ENCODE peak calls at places on chromosomes 7 and 10, in six cellular contexts. O is heart left ventricle; L is aorta; Y is suprapubic skin; W is IMR-90; B is CD8-positive, alpha-beta memory T cell. S is an unnamed sample. For H3K4me1, the result is how much of the 10 kb centered on the place peaks cover.

GRCh38 chr10:80856186-80856585 is 318.5 kb downstream of the SH2D4B start:
- DNase-seq in W (no peak), B (no peak), O (no peak), L (no peak), Y (no peak), S (no peak)

GRCh38 chr10:1556496-1556895 is 180.8 kb downstream of the ADARB2 start:
- DNase-seq in L (peak), O (no peak), B (no peak), Y (peak), W (no peak), S (no peak)

GRCh38 chr7:116528008-116528789 is 3.4 kb downstream of the CAV1 start:
- DNase-seq in O (peak), L (peak), Y (peak), B (no peak), W (peak), S (peak)

GRCh38 chr10:124703778-124704427 is 40.3 kb downstream of the FAM53B start:
- DNase-seq in W (no peak), L (peak), B (no peak), Y (no peak), O (peak), S (peak)

GRCh38 chr7:896346-897075 is 20.2 kb downstream of the GET4 start:
- DNase-seq in B (no peak), O (no peak), L (no peak), Y (no peak), W (no peak), S (peak)

GRCh38 chr10:13659887-13660544 is 73.3 kb downstream of the PRPF18 start:
- DNase-seq in B (peak), O (peak), W (peak), L (peak), Y (peak), S (peak)

GRCh38 chr7:152078025-152078424 is 52.6 kb downstream of the GALNT11 start:
- DNase-seq in Y (no peak), O (no peak), B (no peak), W (no peak), L (no peak), S (no peak)

GRCh38 chr7:88789480-88790064 is 6.0 kb downstream of the TEX47 start:
- DNase-seq in Y (no peak), W (peak), B (no peak), O (no peak), L (no peak), S (no peak)

GRCh38 chr7:36100293-36100692 is 52.8 kb upstream of the EEPD1 start:
- DNase-seq in L (no peak), W (no peak), B (no peak), Y (no peak), O (no peak), S (no peak)

GRCh38 chr7:29924684-29925083 is 64.9 kb downstream of the SCRN1 start:
- DNase-seq in L (no peak), W (no peak), B (no peak), O (no peak), Y (no peak), S (no peak)

GRCh38 chr7:149310113-149310836 is 48.3 kb downstream of the ZNF783 start:
- DNase-seq in L (no peak), B (no peak), O (no peak), W (peak), Y (no peak), S (no peak)

GRCh38 chr10:33233635-33234034 is 100.8 kb downstream of the NRP1 start:
- DNase-seq in L (no peak), O (no peak), Y (no peak), W (no peak), B (no peak), S (no peak)

GRCh38 chr10:71598673-71599072 is 120.9 kb downstream of the C10orf105 start:
- DNase-seq in O (peak), W (no peak), L (peak), Y (peak), B (no peak), S (peak)

GRCh38 chr10:110091830-110092229 is 84.0 kb downstream of the ADD3 start:
- DNase-seq in W (no peak), L (no peak), B (no peak), O (no peak), Y (no peak), S (no peak)

GRCh38 chr7:79096361-79096805 is 357.1 kb downstream of the MAGI2 start:
- DNase-seq in L (no peak), W (peak), B (no peak), O (no peak), Y (no peak), S (no peak)

GRCh38 chr10:10803273-10803672 is 214.4 kb upstream of the CELF2 start:
- DNase-seq in L (no peak), Y (no peak), O (peak), W (no peak), B (no peak), S (peak)
- H3K4me1 ChIP-seq in L (under half), Y (under half), O (under half), W (under half), B (under half), S (under half)

DNA sequence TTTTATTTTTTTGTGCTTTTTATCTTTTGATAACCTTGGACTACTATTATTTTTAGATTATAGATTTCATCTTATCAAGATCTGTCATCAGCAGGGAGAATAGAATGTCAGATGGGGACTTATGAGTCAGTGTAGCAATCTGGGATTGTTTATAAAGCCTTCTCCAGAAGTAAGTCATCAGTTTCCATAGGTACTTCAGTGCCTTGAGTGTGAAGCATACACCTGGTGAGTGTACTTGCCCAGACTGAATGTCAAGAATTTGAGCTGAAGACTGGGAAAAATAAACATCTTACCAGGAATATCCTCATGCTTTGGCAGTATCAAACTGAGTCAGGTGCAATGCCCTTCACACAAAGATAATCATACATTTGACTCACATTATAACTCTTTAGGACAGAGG is 2.2 kb downstream of the CASD1 start:
- DNase-seq in B (no peak), W (peak), L (no peak), O (no peak), Y (no peak), S (no peak)
- H3K4me1 ChIP-seq in B (under half), W (under half), L (under half), O (under half), Y (under half), S (under half)

GRCh38 chr10:106615081-106615480 is 549.4 kb downstream of the SORCS1 start:
- DNase-seq in L (no peak), W (peak), O (no peak), B (no peak), Y (no peak), S (no peak)
- H3K4me1 ChIP-seq in L (under half), W (under half), O (under half), B (under half), Y (under half), S (under half)

GRCh38 chr10:48800283-48800675 is 115.6 kb downstream of the WDFY4 start:
- DNase-seq in W (no peak), L (no peak), O (no peak), Y (no peak), B (no peak), S (no peak)

GRCh38 chr10:48803831-48804584 is 119.3 kb downstream of the WDFY4 start:
- DNase-seq in B (no peak), O (no peak), Y (no peak), L (no peak), W (no peak), S (no peak)

GRCh38 chr10:48798486-48799254 is 114.0 kb downstream of the WDFY4 start:
- DNase-seq in O (no peak), Y (no peak), W (peak), B (no peak), L (peak), S (no peak)

GRCh38 chr10:48802611-48803046 is 118.0 kb downstream of the WDFY4 start:
- DNase-seq in W (no peak), B (no peak), L (no peak), O (no peak), Y (no peak), S (no peak)

GRCh38 chr10:48801026-48801425 is 116.4 kb downstream of the WDFY4 start:
- DNase-seq in Y (no peak), O (no peak), W (no peak), L (no peak), B (no peak), S (no peak)
- H3K4me1 ChIP-seq in Y (under half), O (under half), W (under half), L (under half), B (under half), S (under half)

DNA sequence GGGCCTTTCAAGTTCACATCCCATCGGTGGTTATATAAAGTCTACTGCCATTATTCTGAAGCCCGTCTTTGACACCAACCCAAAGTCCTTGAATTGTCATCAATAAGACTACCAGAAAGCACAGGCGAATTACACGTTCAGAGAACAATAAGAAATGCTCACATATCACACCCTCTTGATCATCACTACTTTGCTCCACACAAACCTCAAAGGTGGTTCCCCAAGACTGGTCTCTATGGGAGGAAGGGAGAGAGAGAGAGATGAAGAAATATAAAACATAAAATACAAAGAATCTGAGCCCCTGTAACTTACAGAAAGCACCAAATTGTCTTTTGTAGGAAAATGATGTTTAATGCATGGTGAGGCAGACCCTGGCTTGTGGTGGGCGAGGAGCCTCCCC is 4.4 kb downstream of the HIPK2 start:
- DNase-seq in L (no peak), O (no peak), Y (no peak), B (no peak), W (no peak), S (no peak)
- H3K4me1 ChIP-seq in L (under half), O (under half), Y (under half), B (half or more), W (under half), S (under half)

GRCh38 chr10:8041284-8042031 is 13.0 kb upstream of the GATA3 start:
- DNase-seq in W (no peak), B (no peak), O (no peak), L (no peak), Y (no peak), S (no peak)

GRCh38 chr10:8039323-8039922 is 15.1 kb upstream of the GATA3 start:
- DNase-seq in B (no peak), L (no peak), Y (no peak), W (no peak), O (no peak), S (no peak)

GRCh38 chr10:8042032-8042863 is 12.2 kb upstream of the GATA3 start:
- DNase-seq in W (no peak), B (no peak), Y (no peak), L (peak), O (no peak), S (no peak)

GRCh38 chr10:8042864-8043568 is 11.5 kb upstream of the GATA3 start:
- DNase-seq in O (no peak), W (no peak), L (peak), Y (no peak), B (no peak), S (no peak)

GRCh38 chr10:8040651-8041050 is 13.8 kb upstream of the GATA3 start:
- DNase-seq in B (no peak), W (no peak), Y (no peak), O (no peak), L (no peak), S (no peak)
- H3K4me1 ChIP-seq in B (half or more), W (under half), Y (under half), O (under half), L (under half), S (under half)

GRCh38 chr10:132940791-132941465 is 1.4 kb downstream of the CFAP46 start:
- DNase-seq in Y (no peak), L (peak), O (no peak), B (no peak), W (no peak), S (no peak)

GRCh38 chr10:132942740-132943554 is 577 bp upstream of the CFAP46 start:
- DNase-seq in W (no peak), L (peak), B (no peak), Y (no peak), O (no peak), S (no peak)

GRCh38 chr10:132939957-132940790 is 2.2 kb downstream of the CFAP46 start:
- DNase-seq in Y (no peak), O (no peak), B (no peak), L (peak), W (peak), S (no peak)

GRCh38 chr10:132942101-132942739 is at the start of gene CFAP46:
- DNase-seq in Y (no peak), B (no peak), W (peak), L (peak), O (peak), S (peak)

GRCh38 chr10:132941640-132942051 is 724 bp downstream of the CFAP46 start:
- DNase-seq in B (no peak), W (no peak), Y (no peak), O (no peak), L (peak), S (no peak)
- H3K4me1 ChIP-seq in B (under half), W (under half), Y (under half), O (under half), L (under half), S (under half)

GRCh38 chr7:106914018-106914607 is 49.0 kb downstream of the PIK3CG start:
- DNase-seq in O (no peak), L (no peak), B (no peak), Y (no peak), W (no peak), S (no peak)

GRCh38 chr7:106911959-106912358 is 46.9 kb downstream of the PIK3CG start:
- DNase-seq in O (no peak), B (no peak), W (no peak), L (no peak), Y (no peak), S (no peak)

GRCh38 chr7:106916689-106917088 is 51.6 kb downstream of the PIK3CG start:
- DNase-seq in L (no peak), W (peak), B (no peak), O (no peak), Y (no peak), S (no peak)

GRCh38 chr7:106915407-106915806 is 50.3 kb downstream of the PIK3CG start:
- DNase-seq in L (no peak), Y (no peak), O (no peak), W (no peak), B (no peak), S (no peak)

GRCh38 chr7:106915873-106916272 is 50.8 kb downstream of the PIK3CG start:
- DNase-seq in L (no peak), Y (no peak), O (no peak), B (no peak), W (no peak), S (no peak)
- H3K4me1 ChIP-seq in L (under half), Y (under half), O (under half), B (under half), W (under half), S (under half)

GRCh38 chr10:132519382-132520146 is 18.0 kb upstream of the INPP5A start:
- DNase-seq in B (no peak), Y (peak), O (peak), W (no peak), L (peak), S (peak)
- H3K4me1 ChIP-seq in B (under half), Y (under half), O (half or more), W (under half), L (under half), S (under half)

DNA sequence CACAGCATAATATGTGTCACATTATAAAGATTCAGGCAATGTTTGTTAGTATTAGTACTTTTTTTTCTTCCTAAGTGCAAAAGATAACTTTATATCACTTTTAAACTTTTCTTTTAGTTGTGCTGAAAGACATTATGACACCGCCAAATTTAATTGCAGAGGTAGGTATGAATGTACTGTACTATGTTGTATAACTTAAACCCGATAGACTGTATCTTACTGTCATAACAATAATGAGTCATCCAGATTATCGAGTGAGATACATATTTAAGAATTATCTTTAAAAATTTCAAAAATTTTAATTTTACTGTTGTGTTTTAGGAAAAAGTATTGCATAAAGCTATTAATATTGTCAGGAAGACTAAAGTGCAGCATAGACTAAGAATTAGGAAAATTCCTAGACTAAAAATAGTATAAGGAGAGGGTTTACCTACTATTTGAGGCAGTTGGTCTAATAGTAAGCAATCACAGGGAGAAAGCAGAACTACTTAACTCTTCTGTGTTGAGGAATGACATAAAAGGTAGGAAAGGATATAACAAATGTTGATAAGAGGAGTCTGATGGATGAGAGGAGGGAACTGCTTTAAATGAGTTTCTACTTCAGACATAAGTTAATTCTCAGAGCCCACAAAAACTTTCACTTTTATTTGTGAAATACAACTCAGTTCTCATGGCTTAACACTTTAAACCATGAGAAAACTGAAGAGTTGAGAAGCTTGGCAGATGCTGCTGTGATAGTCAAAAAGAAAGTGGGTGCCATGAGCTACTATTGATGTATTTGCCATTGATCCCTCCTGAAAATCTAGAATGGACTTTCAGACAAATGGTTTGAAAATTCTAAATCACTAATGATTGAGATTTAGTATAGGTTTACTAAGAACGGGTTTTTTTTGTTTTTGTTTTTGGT is 67.8 kb downstream of the PTEN start:
- DNase-seq in L (no peak), O (no peak), W (no peak), B (no peak), Y (no peak), S (no peak)
- H3K4me1 ChIP-seq in L (under half), O (under half), W (under half), B (under half), Y (under half), S (under half)

S was measured in right cardiac atrium.